ENCODE peak calls at places on chromosomes 6 and 20, in eight cellular contexts. E, U, S, B, A, I, G and N are unnamed samples.

GRCh38 chr6:152794696-152795095 is 44.1 kb downstream of the VIP start:
- DNase-seq in B (no peak), E (no peak), G (no peak), S (no peak), U (no peak), I (no peak), A (no peak), N (no peak)

GRCh38 chr6:20058912-20059311 is 153.4 kb downstream of the MBOAT1 start:
- DNase-seq in S (no peak), I (no peak), E (no peak), G (no peak), A (no peak), B (no peak), U (no peak), N (no peak)

GRCh38 chr20:14259691-14260090 is 77.7 kb downstream of the FLRT3 start:
- DNase-seq in I (no peak), B (no peak), S (no peak), G (no peak), U (no peak), E (no peak), A (no peak), N (no peak)

GRCh38 chr6:134398453-134398852 is 80.5 kb upstream of the SGK1 start:
- DNase-seq in E (no peak), U (no peak), I (no peak), G (no peak), A (no peak), B (no peak), S (peak), N (peak)

GRCh38 chr6:143236151-143236788 is 175.6 kb downstream of the AIG1 start:
- DNase-seq in A (no peak), I (peak), B (no peak), S (no peak), G (no peak), E (no peak), U (no peak), N (peak)

GRCh38 chr6:133130863-133131262 is 110.3 kb upstream of the EYA4 start:
- DNase-seq in A (no peak), I (no peak), U (no peak), B (peak), E (peak), G (peak), S (no peak), N (no peak)

GRCh38 chr6:111477481-111477938 is 5.5 kb downstream of the REV3L start:
- DNase-seq in G (no peak), E (no peak), I (no peak), U (no peak), A (no peak), S (no peak), B (no peak), N (no peak)

GRCh38 chr6:78749326-78749725 is 118.0 kb upstream of the IRAK1BP1 start:
- DNase-seq in S (no peak), A (no peak), B (no peak), I (no peak), E (peak), G (no peak), U (no peak), N (no peak)

GRCh38 chr20:32201977-32202363 is 5.6 kb downstream of the PLAGL2 start:
- DNase-seq in U (no peak), E (no peak), A (no peak), S (no peak), I (no peak), B (no peak), G (no peak), N (no peak)

GRCh38 chr6:89026151-89026550 is 54.4 kb upstream of the PNRC1 start:
- DNase-seq in E (no peak), S (no peak), I (no peak), B (no peak), A (no peak), U (no peak), G (no peak), N (no peak)

GRCh38 chr6:46502486-46503119 is 11.4 kb upstream of the RCAN2 start:
- DNase-seq in A (no peak), I (no peak), B (no peak), E (no peak), U (no peak), S (no peak), G (no peak), N (no peak)

GRCh38 chr6:79949235-79949634 is 1.9 kb upstream of the ELOVL4 start:
- DNase-seq in B (peak), E (peak), U (peak), S (peak), G (no peak), I (peak), A (peak), N (peak)

GRCh38 chr6:2784061-2784460 is 18.9 kb downstream of the WRNIP1 start:
- DNase-seq in B (no peak), S (no peak), A (no peak), E (no peak), I (no peak), U (no peak), G (no peak), N (peak)

GRCh38 chr20:17650301-17650761 is 31.7 kb downstream of the RRBP1 start:
- DNase-seq in I (no peak), B (no peak), A (no peak), E (no peak), U (no peak), S (peak), G (no peak), N (peak)